ENCODE peak calls at places on chromosome 15, in eight cellular contexts. I is mesothelial cell of epicardium, T is thoracic aorta, N is right atrium auricular region, Z is neural crest cell, E is neural progenitor cell, F is foreskin fibroblast, G is GM13977. U is an unnamed sample.

GRCh38 chr15:94164202-94164807 is 67.1 kb upstream of the MCTP2 start:
- DNase-seq in G (peak; percentile 40), I (peak; percentile 68), N (no peak), E (peak; percentile 80), T (no peak), Z (peak; percentile 77), F (peak; percentile 46), U (no peak)

GRCh38 chr15:52289629-52290081 is 5.9 kb downstream of the MYO5C start:
- DNase-seq in G (no peak), N (no peak), F (no peak), E (peak; percentile 73), Z (no peak), I (no peak), T (no peak), U (no peak)

GRCh38 chr15:44298878-44299277 is 10.4 kb downstream of the GOLM2 start:
- DNase-seq in Z (no peak), T (no peak), I (no peak), E (peak; percentile 16), G (no peak), F (no peak), N (no peak), U (no peak)

GRCh38 chr15:52427804-52428203 is 100.9 kb downstream of the MYO5A start:
- DNase-seq in E (peak; percentile 53), I (no peak), T (no peak), Z (no peak), G (peak; percentile 25), F (peak; percentile 88), N (no peak), U (no peak)

GRCh38 chr15:85289677-85290365 is 90.6 kb upstream of the AKAP13 start:
- DNase-seq in T (peak; percentile 23), N (no peak), E (peak; percentile 54), F (peak; percentile 68), I (no peak), Z (no peak), G (peak; percentile 52), U (no peak)

GRCh38 chr15:96354731-96355560 is 24.4 kb downstream of the NR2F2 start:
- DNase-seq in E (peak; percentile 31), Z (no peak), T (no peak), I (no peak), G (no peak), F (peak; percentile 83), N (no peak), U (no peak)

GRCh38 chr15:25883860-25884259 is 20.7 kb upstream of the ATP10A start:
- DNase-seq in I (no peak), T (no peak), Z (no peak), E (no peak), F (peak; percentile 89), N (no peak), G (no peak), U (no peak)

GRCh38 chr15:98842973-98843285 is 164.7 kb downstream of the PGPEP1L start:
- DNase-seq in T (no peak), F (no peak), Z (no peak), N (no peak), E (no peak), G (no peak), I (no peak), U (no peak)

GRCh38 chr15:64804619-64805018 is 20.8 kb downstream of the PIF1 start:
- DNase-seq in T (no peak), F (no peak), I (no peak), G (no peak), E (no peak), N (no peak), Z (no peak), U (no peak)

GRCh38 chr15:51776952-51777574 is 25.7 kb downstream of the TMOD2 start:
- DNase-seq in F (peak; percentile 88), T (peak; percentile 13), E (peak; percentile 85), Z (peak; percentile 69), G (peak; percentile 75), N (peak; percentile 75), I (peak; percentile 64), U (peak; percentile 27)

GRCh38 chr15:48693474-48693873 is 48.0 kb upstream of the FBN1 start:
- DNase-seq in G (no peak), F (peak; percentile 74), T (no peak), N (no peak), I (no peak), Z (no peak), E (no peak), U (no peak)

GRCh38 chr15:48046813-48047483 is 73.8 kb upstream of the SLC24A5 start:
- DNase-seq in Z (no peak), I (no peak), E (peak; percentile 60), F (no peak), N (no peak), T (no peak), G (no peak), U (no peak)

GRCh38 chr15:48981941-48982340 is 18.2 kb upstream of the SHC4 start:
- DNase-seq in Z (no peak), I (no peak), T (no peak), E (no peak), N (no peak), G (no peak), F (peak; percentile 56), U (no peak)

GRCh38 chr15:68990755-68991500 is 23.6 kb upstream of the NOX5 start:
- DNase-seq in E (no peak), G (no peak), I (no peak), N (no peak), F (no peak), T (no peak), Z (no peak), U (no peak)

GRCh38 chr15:94056314-94056713 is 175.0 kb upstream of the MCTP2 start:
- DNase-seq in F (peak; percentile 8), T (no peak), G (no peak), E (no peak), I (no peak), Z (no peak), N (no peak), U (no peak)

GRCh38 chr15:80090879-80091503 is 31.5 kb downstream of the ZFAND6 start:
- DNase-seq in E (no peak), I (no peak), Z (no peak), F (no peak), T (no peak), G (no peak), N (no peak), U (no peak)
- TF ChIP-seq CTCF in E (peak; percentile 51), I (peak; percentile 69), Z (peak; percentile 52), F (peak; percentile 28), T (peak; percentile 15), G (peak; percentile 21), N (peak; percentile 35), U (peak; percentile 40)

GRCh38 chr15:58015565-58015964 is 49.9 kb downstream of the ALDH1A2 start:
- DNase-seq in F (peak; percentile 71), N (no peak), Z (no peak), I (no peak), E (no peak), G (no peak), T (no peak), U (no peak)
- TF ChIP-seq CTCF in F (no peak), N (no peak), Z (no peak), I (no peak), E (no peak), G (no peak), T (no peak), U (no peak)

GRCh38 chr15:73683624-73684536 is at the start of gene CD276:
- DNase-seq in Z (peak; percentile 68), F (peak; percentile 92), I (peak; percentile 60), T (peak; percentile 41), E (peak; percentile 93), G (peak; percentile 88), N (peak; percentile 77), U (no peak)
- TF ChIP-seq CTCF in Z (peak; percentile 40), F (peak; percentile 38), I (no peak), T (no peak), E (peak; percentile 41), G (peak; percentile 30), N (peak; percentile 55), U (peak; percentile 18)

GRCh38 chr15:90893175-90894090 is 9.1 kb downstream of the FES start:
- DNase-seq in I (no peak), G (no peak), E (no peak), Z (no peak), T (no peak), F (no peak), N (no peak), U (no peak)
- TF ChIP-seq CTCF in I (no peak), G (peak; percentile 19), E (no peak), Z (no peak), T (no peak), F (no peak), N (no peak), U (peak; percentile 20)

DNA sequence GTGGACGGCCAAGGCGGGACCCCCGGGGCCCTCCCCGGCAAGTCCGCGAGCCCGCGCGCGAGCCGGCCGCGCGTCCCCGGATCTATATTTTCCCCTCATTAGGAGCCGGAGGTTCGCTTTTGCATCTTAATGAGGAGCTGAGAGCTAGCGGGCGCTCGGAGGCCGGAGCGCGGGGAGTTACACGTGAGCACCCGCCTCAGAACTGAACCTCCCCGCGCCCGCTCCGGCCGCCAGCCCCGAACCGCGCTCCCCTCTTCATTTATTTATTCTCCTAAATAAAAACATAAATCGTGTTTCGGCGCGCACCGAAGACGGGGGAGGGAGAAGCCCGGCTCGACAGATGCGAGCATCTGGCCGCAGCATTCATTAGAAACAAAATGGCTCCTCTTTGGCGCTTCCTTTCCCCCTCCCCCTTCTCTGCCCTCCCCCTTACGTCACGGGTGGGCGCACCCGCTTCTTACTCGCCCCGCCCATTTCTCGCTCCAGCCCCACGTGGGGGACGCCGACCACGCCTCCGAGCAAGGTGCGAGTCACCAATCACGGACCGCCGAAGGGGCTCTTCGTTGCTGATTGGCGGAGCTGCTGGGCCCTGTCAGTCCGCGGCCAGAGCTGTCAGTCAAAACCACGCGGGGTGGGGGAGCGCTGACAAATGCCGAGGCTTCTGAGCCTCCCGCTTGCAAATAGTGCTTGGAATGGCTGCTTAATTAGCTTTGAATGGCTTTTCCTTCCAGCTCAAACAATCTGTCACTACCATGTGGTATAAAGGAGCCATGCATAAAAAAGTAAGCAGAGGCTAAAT is 1.6 kb upstream of the TLE3 start:
- DNase-seq in I (peak; percentile 100), F (peak; percentile 100), Z (peak; percentile 100), G (peak; percentile 100), N (peak; percentile 100), T (peak; percentile 98), E (peak; percentile 100), U (peak; percentile 98)
- TF ChIP-seq CTCF in I (no peak), F (no peak), Z (no peak), G (no peak), N (peak; percentile 16), T (no peak), E (no peak), U (no peak)

DNA sequence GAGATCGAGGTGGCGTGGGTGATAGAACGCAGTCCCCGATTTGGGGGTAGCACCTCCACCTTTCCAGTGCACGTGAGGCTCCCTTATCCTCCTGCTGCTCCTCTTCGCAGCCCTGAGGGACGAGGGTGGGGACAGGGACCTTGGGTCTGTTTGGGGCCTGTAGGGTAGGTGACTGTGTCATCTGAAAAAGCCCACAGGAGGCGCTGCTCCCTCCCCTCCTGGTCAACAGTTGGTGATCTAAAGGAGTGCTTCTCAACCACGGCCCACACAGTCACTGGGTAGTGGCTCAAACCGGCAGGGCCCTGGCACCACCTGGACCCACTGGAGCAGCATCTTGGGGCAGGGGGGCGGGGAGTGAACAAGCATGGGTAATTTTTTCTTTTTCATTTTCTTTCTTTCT is 7.1 kb downstream of the LRRK1 start:
- DNase-seq in I (no peak), T (no peak), E (peak; percentile 38), F (no peak), N (no peak), G (no peak), Z (no peak), U (peak; percentile 53)
- TF ChIP-seq CTCF in I (no peak), T (no peak), E (peak; percentile 41), F (no peak), N (no peak), G (peak; percentile 48), Z (no peak), U (peak; percentile 49)